ENCODE peak calls at places on chromosomes 3 and 15, in four cellular contexts. Z is nucleus accumbens, H is dermis microvascular lymphatic vessel endothelial cell, W is Kasumi-1. Q is an unnamed sample.
A peak's percentile ranks its signal among the peaks of the same experiment; 100 is the strongest.

GRCh38 chr3:186930639-186931486 is 537 bp downstream of the ST6GAL1 start:
- DNase-seq in Z (no peak), H (peak; percentile 82), W (peak; percentile 84), Q (peak; percentile 60)

GRCh38 chr3:10983219-10983916 is 9.2 kb upstream of the SLC6A1 start:
- DNase-seq in Z (no peak), H (peak; percentile 63), W (peak; percentile 33), Q (no peak)

GRCh38 chr3:97793415-97794019 is 28.3 kb upstream of the CRYBG3 start:
- DNase-seq in Z (no peak), H (peak; percentile 67), W (peak; percentile 76), Q (peak; percentile 15)

GRCh38 chr15:45670511-45670910 is 35.7 kb downstream of the SQOR start:
- DNase-seq in Z (no peak), H (peak; percentile 97), W (no peak), Q (no peak)

GRCh38 chr3:122258757-122259371 is 66.2 kb upstream of the CSTA start:
- DNase-seq in Z (peak; percentile 25), H (peak; percentile 59), W (peak; percentile 81), Q (no peak)

GRCh38 chr15:70538278-70538677 is 225.1 kb downstream of the UACA start:
- DNase-seq in Z (no peak), H (no peak), W (no peak), Q (no peak)

GRCh38 chr3:7015683-7016440 is 154.9 kb downstream of the GRM7 start:
- DNase-seq in Z (no peak), H (no peak), W (no peak), Q (no peak)

GRCh38 chr15:31973197-31973596 is 57.1 kb upstream of the CHRNA7 start:
- DNase-seq in Z (no peak), H (no peak), W (no peak), Q (no peak)

GRCh38 chr15:54273928-54274327 is 295.7 kb downstream of the UNC13C start:
- DNase-seq in Z (no peak), H (no peak), W (peak; percentile 17), Q (no peak)

GRCh38 chr15:83993591-83993990 is 242.0 kb upstream of the GOLGA6L4 start:
- DNase-seq in Z (no peak), H (no peak), W (no peak), Q (no peak)

GRCh38 chr3:78745847-78746246 is 1022.0 kb downstream of the ROBO1 start:
- DNase-seq in Z (no peak), H (no peak), W (no peak), Q (no peak)

GRCh38 chr3:12773030-12773723 is 14.1 kb upstream of the TMEM40 start:
- DNase-seq in Z (no peak), H (peak; percentile 31), W (peak; percentile 5), Q (no peak)

GRCh38 chr3:105857963-105858362 is 10.8 kb downstream of the CBLB start:
- DNase-seq in Z (no peak), H (no peak), W (no peak), Q (no peak)

Q was measured in effector CD4-positive, alpha-beta T cell.